ENCODE peak calls at places on chromosomes 11 and 22, in four cellular contexts. One of them, this sample, is unnamed.

GRCh38 chr22:22800716-22801115 is 86.9 kb upstream of the IGLL5 start:
- DNase-seq in A549: no peak
- DNase-seq in SK-N-SH: no peak
- DNase-seq in GM12878: no peak
- DNase-seq in this sample: no peak

GRCh38 chr11:117916956-117917355 is 12.2 kb downstream of the TMPRSS13 start:
- DNase-seq in A549: no peak
- DNase-seq in GM12878: no peak
- DNase-seq in SK-N-SH: no peak
- DNase-seq in this sample: no peak

GRCh38 chr11:134069996-134070845 is 1.3 kb downstream of the JAM3 start:
- DNase-seq in GM12878: no peak
- DNase-seq in SK-N-SH: no peak
- DNase-seq in A549: no peak
- DNase-seq in this sample: no peak

GRCh38 chr11:17386331-17387084 is 2.0 kb downstream of the KCNJ11 start:
- DNase-seq in A549: peak; percentile 69
- DNase-seq in GM12878: no peak
- DNase-seq in SK-N-SH: peak; percentile 74
- DNase-seq in this sample: peak; percentile 43

GRCh38 chr22:49979587-49980264 is 19.2 kb downstream of the PIM3 start:
- DNase-seq in A549: peak; percentile 58
- DNase-seq in SK-N-SH: peak; percentile 64
- DNase-seq in GM12878: no peak
- DNase-seq in this sample: peak; percentile 62

GRCh38 chr11:10005955-10006525 is 288.0 kb downstream of the SBF2 start:
- DNase-seq in GM12878: no peak
- DNase-seq in A549: no peak
- DNase-seq in SK-N-SH: no peak
- DNase-seq in this sample: no peak

GRCh38 chr22:48940988-48941902 is 886.4 kb downstream of the BRD1 start:
- DNase-seq in GM12878: no peak
- DNase-seq in A549: no peak
- DNase-seq in SK-N-SH: no peak
- DNase-seq in this sample: no peak

GRCh38 chr22:48677621-48678020 is 1150.1 kb downstream of the BRD1 start:
- DNase-seq in GM12878: no peak
- DNase-seq in A549: no peak
- DNase-seq in SK-N-SH: no peak
- DNase-seq in this sample: no peak

GRCh38 chr11:15957234-15957633 is 399.1 kb downstream of the SOX6 start:
- DNase-seq in GM12878: no peak
- DNase-seq in A549: no peak
- DNase-seq in SK-N-SH: no peak
- DNase-seq in this sample: no peak

GRCh38 chr22:44438481-44439131 is 59.4 kb downstream of the RTL6 start:
- DNase-seq in SK-N-SH: no peak
- DNase-seq in A549: no peak
- DNase-seq in GM12878: no peak
- DNase-seq in this sample: no peak

GRCh38 chr11:113014731-113015455 is 53.7 kb downstream of the NCAM1 start:
- DNase-seq in GM12878: no peak
- DNase-seq in A549: no peak
- DNase-seq in SK-N-SH: peak; percentile 49
- DNase-seq in this sample: no peak

GRCh38 chr11:22536036-22536435 is 89.6 kb downstream of the FANCF start:
- DNase-seq in GM12878: no peak
- DNase-seq in A549: no peak
- DNase-seq in SK-N-SH: no peak
- DNase-seq in this sample: no peak

GRCh38 chr11:76680517-76681425 is 10.2 kb upstream of the LRRC32 start:
- DNase-seq in SK-N-SH: peak; percentile 91
- DNase-seq in GM12878: no peak
- DNase-seq in A549: peak; percentile 73
- DNase-seq in this sample: peak; percentile 60

GRCh38 chr11:1959786-1960185 is 12.7 kb downstream of the MRPL23 start:
- DNase-seq in A549: no peak
- DNase-seq in SK-N-SH: no peak
- DNase-seq in GM12878: no peak
- DNase-seq in this sample: no peak

GRCh38 chr22:37053310-37054077 is 2.0 kb downstream of the KCTD17 start:
- DNase-seq in SK-N-SH: no peak
- DNase-seq in A549: no peak
- DNase-seq in GM12878: no peak
- DNase-seq in this sample: no peak

GRCh38 chr11:62143727-62144126 is 19.9 kb downstream of the INCENP start:
- DNase-seq in SK-N-SH: peak; percentile 26
- DNase-seq in A549: no peak
- DNase-seq in GM12878: no peak
- DNase-seq in this sample: no peak

GRCh38 chr22:27512283-27512761 is 289.2 kb downstream of the MN1 start:
- DNase-seq in GM12878: no peak
- DNase-seq in A549: peak; percentile 16
- DNase-seq in SK-N-SH: no peak
- DNase-seq in this sample: no peak

GRCh38 chr11:75346912-75347647 is 4.4 kb downstream of the ARRB1 start:
- DNase-seq in GM12878: no peak
- DNase-seq in SK-N-SH: no peak
- DNase-seq in A549: no peak
- DNase-seq in this sample: no peak

GRCh38 chr11:114256176-114256897 is 39.9 kb upstream of the NNMT start:
- DNase-seq in GM12878: no peak
- DNase-seq in A549: no peak
- DNase-seq in SK-N-SH: no peak
- DNase-seq in this sample: no peak

GRCh38 chr11:122656631-122657101 is 1.1 kb downstream of the UBASH3B start:
- DNase-seq in A549: peak; percentile 43
- DNase-seq in GM12878: no peak
- DNase-seq in SK-N-SH: no peak
- DNase-seq in this sample: no peak

GRCh38 chr11:117573326-117573725 is 223.7 kb downstream of the DSCAML1 start:
- DNase-seq in SK-N-SH: no peak
- DNase-seq in A549: no peak
- DNase-seq in GM12878: no peak
- DNase-seq in this sample: no peak

GRCh38 chr11:67345949-67346819 is 7.2 kb downstream of the POLD4 start:
- DNase-seq in SK-N-SH: peak; percentile 10
- DNase-seq in A549: peak; percentile 97
- DNase-seq in GM12878: peak; percentile 24
- DNase-seq in this sample: peak; percentile 32

GRCh38 chr11:16917941-16918340 is 96.3 kb downstream of the PLEKHA7 start:
- DNase-seq in A549: no peak
- DNase-seq in GM12878: no peak
- DNase-seq in SK-N-SH: no peak
- DNase-seq in this sample: no peak

DNA sequence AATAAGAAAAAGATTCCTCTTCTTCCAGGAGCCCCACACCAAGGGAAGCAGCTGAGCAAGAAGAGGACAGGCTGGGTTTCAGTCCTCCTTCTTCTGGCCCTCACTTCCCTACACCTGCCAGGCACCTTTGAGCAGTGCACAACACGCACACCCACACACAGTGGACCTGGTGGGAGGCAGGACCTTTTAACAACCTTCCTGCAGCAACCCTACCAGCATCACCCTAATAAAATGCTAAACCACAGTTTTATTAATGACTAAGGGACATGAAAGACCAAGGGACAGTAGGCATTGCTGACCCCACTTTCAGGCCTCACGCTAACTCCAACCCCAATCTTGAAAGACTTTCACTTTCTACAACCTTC is 12.2 kb downstream of the ARAP1 start:
- DNase-seq in A549: no peak
- DNase-seq in SK-N-SH: no peak
- DNase-seq in GM12878: no peak
- DNase-seq in this sample: no peak
- TF ChIP-seq PBX3 in A549: no peak
- TF ChIP-seq PBX3 in SK-N-SH: no peak
- TF ChIP-seq PBX3 in GM12878: no peak
- TF ChIP-seq PBX3 in this sample: no peak

GRCh38 chr11:11979487-11980117 is 28.8 kb downstream of the DKK3 start:
- DNase-seq in A549: peak; percentile 51
- DNase-seq in GM12878: no peak
- DNase-seq in SK-N-SH: peak; percentile 69
- DNase-seq in this sample: no peak

GRCh38 chr11:11980200-11980599 is 28.2 kb downstream of the DKK3 start:
- DNase-seq in GM12878: no peak
- DNase-seq in A549: no peak
- DNase-seq in SK-N-SH: no peak
- DNase-seq in this sample: no peak

GRCh38 chr11:11977206-11977938 is 31.1 kb downstream of the DKK3 start:
- DNase-seq in A549: peak; percentile 75
- DNase-seq in SK-N-SH: no peak
- DNase-seq in GM12878: no peak
- DNase-seq in this sample: no peak

GRCh38 chr11:11978098-11978637 is 30.3 kb downstream of the DKK3 start:
- DNase-seq in GM12878: no peak
- DNase-seq in A549: no peak
- DNase-seq in SK-N-SH: no peak
- DNase-seq in this sample: no peak

DNA sequence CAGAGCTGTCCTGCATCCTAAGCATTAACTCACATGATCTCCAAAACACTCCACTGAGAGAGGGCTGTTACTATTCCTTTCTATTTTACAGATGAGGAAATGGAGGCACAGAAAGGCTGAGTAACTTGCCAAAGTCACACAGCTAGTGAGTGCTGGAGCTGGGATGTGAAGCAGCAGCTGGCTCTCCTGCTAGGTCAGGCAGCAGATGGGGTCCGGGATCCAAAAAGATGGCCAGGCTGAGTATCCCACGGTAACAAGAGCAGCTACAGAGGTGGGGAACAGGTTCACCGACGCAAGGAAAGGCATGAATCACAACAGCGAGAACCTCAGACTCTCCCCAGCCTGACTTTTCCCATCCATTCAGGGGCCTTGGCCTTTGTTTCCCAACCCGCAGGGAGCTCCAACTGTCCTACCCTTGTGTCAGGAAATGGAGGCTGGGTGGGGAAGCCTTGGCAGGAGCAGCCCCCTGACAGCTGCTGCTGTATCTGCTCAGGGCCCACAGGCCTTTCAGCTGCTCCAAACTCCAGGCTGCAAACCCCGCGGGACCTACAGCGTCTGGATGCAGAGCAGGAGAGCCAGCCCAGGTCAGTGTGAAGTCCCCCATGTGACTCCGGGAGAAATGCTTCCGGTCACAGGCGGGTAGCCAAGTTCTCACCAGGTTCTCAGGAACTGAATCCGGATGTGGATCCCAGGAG is 29.5 kb downstream of the DKK3 start:
- DNase-seq in A549: no peak
- DNase-seq in SK-N-SH: peak; percentile 73
- DNase-seq in GM12878: no peak
- DNase-seq in this sample: no peak
- H3K4me1 ChIP-seq in A549: peaks cover 67% of the 10 kb centered on the region
- H3K4me1 ChIP-seq in SK-N-SH: peaks cover 80% of the 10 kb centered on the region
- H3K4me1 ChIP-seq in GM12878: no peaks in the 10 kb centered on the region
- H3K4me1 ChIP-seq in this sample: peaks cover 9% of the 10 kb centered on the region

DNA sequence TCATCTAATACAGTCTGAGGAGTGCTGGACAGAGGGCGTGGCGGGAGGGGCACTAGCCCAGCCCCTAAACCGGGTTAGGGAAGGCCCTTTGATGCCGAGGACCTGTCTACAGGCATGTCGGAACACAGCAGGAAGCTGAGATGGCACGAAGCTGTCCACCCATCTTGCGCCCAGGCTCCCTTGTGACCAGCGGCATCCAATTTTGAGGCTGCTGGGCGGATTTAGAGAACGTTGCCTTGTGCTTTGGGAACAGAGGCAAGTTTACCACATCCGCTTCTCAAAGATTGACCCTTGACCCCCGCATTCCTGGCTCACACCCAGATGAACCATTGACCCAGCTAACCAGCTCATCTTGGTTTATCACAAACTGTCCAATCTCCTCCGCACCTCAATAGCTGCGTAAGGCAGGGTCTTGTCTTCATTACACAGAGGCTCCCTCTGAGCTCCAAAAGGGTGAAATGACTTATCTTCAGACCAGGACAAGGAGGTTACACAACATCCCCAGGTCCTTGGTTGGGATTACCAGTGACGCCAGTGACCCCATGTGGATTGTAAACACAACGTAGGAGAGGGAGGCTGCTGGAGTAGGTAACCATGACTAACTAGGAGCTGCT is 4.5 kb downstream of the FAM83F start:
- DNase-seq in A549: peak; percentile 61
- DNase-seq in SK-N-SH: no peak
- DNase-seq in GM12878: no peak
- DNase-seq in this sample: peak; percentile 27
- TF ChIP-seq PBX3 in A549: no peak
- TF ChIP-seq PBX3 in SK-N-SH: no peak
- TF ChIP-seq PBX3 in GM12878: no peak
- TF ChIP-seq PBX3 in this sample: no peak

GRCh38 chr11:83008581-83008923 is 63.1 kb downstream of the RAB30 start:
- DNase-seq in A549: no peak
- DNase-seq in GM12878: no peak
- DNase-seq in SK-N-SH: no peak
- DNase-seq in this sample: peak; percentile 54
- H3K4me1 ChIP-seq in A549: peaks cover 43% of the 10 kb centered on the region
- H3K4me1 ChIP-seq in GM12878: peaks cover 26% of the 10 kb centered on the region
- H3K4me1 ChIP-seq in SK-N-SH: peaks cover 37% of the 10 kb centered on the region
- H3K4me1 ChIP-seq in this sample: peaks cover 71% of the 10 kb centered on the region

DNA sequence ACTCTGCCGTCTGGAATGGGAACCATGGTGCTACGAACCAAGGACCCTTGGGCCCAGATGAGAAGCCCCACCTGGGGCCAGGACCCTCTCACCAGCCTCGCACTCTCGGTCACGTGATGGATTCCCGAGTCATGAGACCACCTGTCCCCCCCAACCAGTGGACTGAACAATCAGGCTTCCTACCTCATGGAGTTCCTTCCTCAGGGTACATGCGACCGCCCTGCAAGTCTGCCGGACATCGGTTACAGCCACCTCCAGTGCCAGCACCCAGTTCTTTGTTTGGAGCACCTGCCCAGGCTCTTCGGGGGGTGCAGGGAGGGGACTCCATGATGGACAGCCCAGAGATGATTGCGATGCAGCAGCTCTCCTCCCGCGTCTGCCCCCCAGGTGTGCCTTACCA is 20.8 kb upstream of the SLC25A18 start:
- DNase-seq in GM12878: no peak
- DNase-seq in SK-N-SH: no peak
- DNase-seq in A549: no peak
- DNase-seq in this sample: no peak
- TF ChIP-seq PBX3 in GM12878: no peak
- TF ChIP-seq PBX3 in SK-N-SH: no peak
- TF ChIP-seq PBX3 in A549: no peak
- TF ChIP-seq PBX3 in this sample: no peak

DNA sequence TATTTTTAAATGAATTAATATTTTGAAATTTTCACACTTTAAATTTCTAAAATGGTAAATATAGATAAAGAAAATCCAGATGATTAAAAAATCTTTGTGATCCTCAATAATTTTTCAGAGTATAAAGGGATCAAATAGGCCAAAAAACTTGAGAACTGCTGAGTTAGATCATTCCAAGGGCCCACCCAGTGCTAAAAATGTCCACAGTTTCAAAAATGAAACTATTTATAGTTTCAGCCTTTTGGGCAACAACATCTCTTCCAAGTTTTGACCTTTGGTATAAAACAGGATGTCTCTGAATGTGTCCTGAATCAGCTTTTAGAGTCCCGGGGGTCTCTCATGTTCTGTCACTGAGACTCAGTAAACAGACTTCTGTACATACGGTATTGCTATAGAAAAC is 20.9 kb upstream of the BAIAP2L2 start:
- DNase-seq in GM12878: no peak
- DNase-seq in A549: no peak
- DNase-seq in SK-N-SH: no peak
- DNase-seq in this sample: no peak
- H3K4me1 ChIP-seq in GM12878: no peaks in the 10 kb centered on the region
- H3K4me1 ChIP-seq in A549: peaks cover 10% of the 10 kb centered on the region
- H3K4me1 ChIP-seq in SK-N-SH: no peaks in the 10 kb centered on the region
- H3K4me1 ChIP-seq in this sample: no peaks in the 10 kb centered on the region

GRCh38 chr11:63999349-64000025 is 13.2 kb downstream of the OTUB1 start:
- DNase-seq in GM12878: no peak
- DNase-seq in SK-N-SH: peak; percentile 66
- DNase-seq in A549: peak; percentile 61
- DNase-seq in this sample: no peak
- TF ChIP-seq PBX3 in GM12878: no peak
- TF ChIP-seq PBX3 in SK-N-SH: no peak
- TF ChIP-seq PBX3 in A549: no peak
- TF ChIP-seq PBX3 in this sample: no peak

This sample was measured in HepG2.